ENCODE peak calls at places on chromosomes 3 and 15, in eight cellular contexts. One of them, this sample, is unnamed. For H3K9me3, the result is how much of the 10 kb centered on the place peaks cover.

GRCh38 chr3:134364061-134364935 is 9.9 kb downstream of the AMOTL2 start:
- DNase-seq in AG04450: peak
- DNase-seq in ovary: peak
- DNase-seq in prostate gland: peak
- DNase-seq in A549: peak
- DNase-seq in transverse colon: peak
- DNase-seq in body of pancreas: peak
- DNase-seq in osteoblast: peak
- DNase-seq in this sample: peak

GRCh38 chr3:112333002-112333385 is at the start of gene CD200:
- DNase-seq in osteoblast: peak
- DNase-seq in ovary: peak
- DNase-seq in A549: no peak
- DNase-seq in AG04450: no peak
- DNase-seq in body of pancreas: peak
- DNase-seq in prostate gland: peak
- DNase-seq in transverse colon: peak
- DNase-seq in this sample: peak

GRCh38 chr15:42955518-42955917 is 34.9 kb upstream of the TTBK2 start:
- DNase-seq in AG04450: peak
- DNase-seq in transverse colon: no peak
- DNase-seq in ovary: no peak
- DNase-seq in A549: no peak
- DNase-seq in prostate gland: no peak
- DNase-seq in osteoblast: peak
- DNase-seq in body of pancreas: no peak
- DNase-seq in this sample: no peak

GRCh38 chr3:98930413-98930812 is 28.9 kb upstream of the DCBLD2 start:
- DNase-seq in prostate gland: no peak
- DNase-seq in A549: peak
- DNase-seq in transverse colon: no peak
- DNase-seq in osteoblast: no peak
- DNase-seq in AG04450: no peak
- DNase-seq in ovary: no peak
- DNase-seq in body of pancreas: no peak
- DNase-seq in this sample: no peak

GRCh38 chr3:38643090-38643489 is 6.4 kb downstream of the SCN5A start:
- DNase-seq in A549: no peak
- DNase-seq in ovary: no peak
- DNase-seq in AG04450: no peak
- DNase-seq in prostate gland: no peak
- DNase-seq in osteoblast: no peak
- DNase-seq in body of pancreas: no peak
- DNase-seq in transverse colon: no peak
- DNase-seq in this sample: no peak

GRCh38 chr3:170164720-170165119 is 16.8 kb downstream of the PHC3 start:
- DNase-seq in transverse colon: peak
- DNase-seq in prostate gland: no peak
- DNase-seq in body of pancreas: no peak
- DNase-seq in ovary: no peak
- DNase-seq in A549: no peak
- DNase-seq in AG04450: no peak
- DNase-seq in osteoblast: no peak
- DNase-seq in this sample: no peak

GRCh38 chr3:135503429-135504083 is 462.0 kb upstream of the PPP2R3A start:
- DNase-seq in prostate gland: peak
- DNase-seq in osteoblast: peak
- DNase-seq in A549: peak
- DNase-seq in body of pancreas: peak
- DNase-seq in AG04450: peak
- DNase-seq in transverse colon: peak
- DNase-seq in ovary: no peak
- DNase-seq in this sample: peak

GRCh38 chr15:83365370-83365938 is 81.0 kb upstream of the BNC1 start:
- DNase-seq in A549: peak
- DNase-seq in body of pancreas: no peak
- DNase-seq in prostate gland: no peak
- DNase-seq in osteoblast: peak
- DNase-seq in transverse colon: peak
- DNase-seq in ovary: peak
- DNase-seq in AG04450: no peak
- DNase-seq in this sample: peak

GRCh38 chr15:73171711-73172110 is 119.4 kb downstream of the NEO1 start:
- DNase-seq in transverse colon: no peak
- DNase-seq in body of pancreas: no peak
- DNase-seq in AG04450: no peak
- DNase-seq in osteoblast: no peak
- DNase-seq in prostate gland: no peak
- DNase-seq in A549: no peak
- DNase-seq in ovary: no peak
- DNase-seq in this sample: no peak

GRCh38 chr3:42133500-42134298 is 42.5 kb downstream of the TRAK1 start:
- DNase-seq in transverse colon: no peak
- DNase-seq in body of pancreas: no peak
- DNase-seq in A549: no peak
- DNase-seq in prostate gland: no peak
- DNase-seq in AG04450: no peak
- DNase-seq in ovary: no peak
- DNase-seq in osteoblast: peak
- DNase-seq in this sample: no peak

GRCh38 chr15:61584410-61584809 is 355.3 kb upstream of the RORA start:
- DNase-seq in transverse colon: no peak
- DNase-seq in osteoblast: no peak
- DNase-seq in ovary: no peak
- DNase-seq in AG04450: no peak
- DNase-seq in body of pancreas: no peak
- DNase-seq in prostate gland: no peak
- DNase-seq in A549: no peak
- DNase-seq in this sample: no peak

GRCh38 chr15:94229591-94230365 is 1.6 kb upstream of the MCTP2 start:
- DNase-seq in prostate gland: no peak
- DNase-seq in A549: no peak
- DNase-seq in osteoblast: no peak
- DNase-seq in body of pancreas: no peak
- DNase-seq in transverse colon: no peak
- DNase-seq in AG04450: no peak
- DNase-seq in ovary: no peak
- DNase-seq in this sample: no peak

GRCh38 chr3:41267975-41268640 is 68.8 kb downstream of the CTNNB1 start:
- DNase-seq in osteoblast: peak
- DNase-seq in body of pancreas: no peak
- DNase-seq in AG04450: peak
- DNase-seq in A549: peak
- DNase-seq in transverse colon: no peak
- DNase-seq in prostate gland: no peak
- DNase-seq in ovary: no peak
- DNase-seq in this sample: no peak

GRCh38 chr3:190616627-190617026 is 102.7 kb downstream of the IL1RAP start:
- DNase-seq in ovary: no peak
- DNase-seq in prostate gland: no peak
- DNase-seq in body of pancreas: no peak
- DNase-seq in AG04450: no peak
- DNase-seq in A549: no peak
- DNase-seq in osteoblast: no peak
- DNase-seq in transverse colon: no peak
- DNase-seq in this sample: no peak

GRCh38 chr3:72903004-72903403 is 15.2 kb downstream of the GXYLT2 start:
- DNase-seq in A549: peak
- DNase-seq in prostate gland: no peak
- DNase-seq in osteoblast: peak
- DNase-seq in body of pancreas: no peak
- DNase-seq in AG04450: no peak
- DNase-seq in transverse colon: no peak
- DNase-seq in ovary: no peak
- DNase-seq in this sample: no peak

GRCh38 chr3:143436231-143436930 is 316.8 kb downstream of the CHST2 start:
- DNase-seq in prostate gland: no peak
- DNase-seq in ovary: no peak
- DNase-seq in AG04450: no peak
- DNase-seq in body of pancreas: no peak
- DNase-seq in A549: no peak
- DNase-seq in osteoblast: peak
- DNase-seq in transverse colon: no peak
- DNase-seq in this sample: no peak

GRCh38 chr15:38690737-38691332 is 126.2 kb upstream of the RASGRP1 start:
- DNase-seq in transverse colon: peak
- DNase-seq in body of pancreas: peak
- DNase-seq in prostate gland: peak
- DNase-seq in osteoblast: peak
- DNase-seq in ovary: peak
- DNase-seq in A549: peak
- DNase-seq in AG04450: peak
- DNase-seq in this sample: peak

GRCh38 chr3:29772436-29772835 is 491.6 kb downstream of the RBMS3 start:
- DNase-seq in prostate gland: no peak
- DNase-seq in osteoblast: no peak
- DNase-seq in transverse colon: no peak
- DNase-seq in ovary: no peak
- DNase-seq in body of pancreas: no peak
- DNase-seq in A549: no peak
- DNase-seq in AG04450: no peak
- DNase-seq in this sample: no peak

GRCh38 chr3:58962040-58962651 is 87.7 kb downstream of the CFAP20DC start:
- DNase-seq in transverse colon: no peak
- DNase-seq in body of pancreas: no peak
- DNase-seq in prostate gland: no peak
- DNase-seq in A549: no peak
- DNase-seq in ovary: no peak
- DNase-seq in AG04450: no peak
- DNase-seq in osteoblast: peak
- DNase-seq in this sample: no peak

GRCh38 chr3:156728267-156728985 is 54.0 kb downstream of the TIPARP start:
- DNase-seq in osteoblast: no peak
- DNase-seq in body of pancreas: no peak
- DNase-seq in transverse colon: no peak
- DNase-seq in AG04450: no peak
- DNase-seq in ovary: no peak
- DNase-seq in prostate gland: no peak
- DNase-seq in A549: peak
- DNase-seq in this sample: no peak

GRCh38 chr15:60758961-60759729 is 280.2 kb upstream of the ICE2 start:
- DNase-seq in A549: no peak
- DNase-seq in osteoblast: peak
- DNase-seq in ovary: no peak
- DNase-seq in AG04450: peak
- DNase-seq in prostate gland: no peak
- DNase-seq in transverse colon: no peak
- DNase-seq in body of pancreas: no peak
- DNase-seq in this sample: no peak

GRCh38 chr3:11509175-11510000 is 134.3 kb downstream of the VGLL4 start:
- DNase-seq in ovary: peak
- DNase-seq in osteoblast: peak
- DNase-seq in A549: peak
- DNase-seq in AG04450: peak
- DNase-seq in prostate gland: peak
- DNase-seq in body of pancreas: peak
- DNase-seq in transverse colon: peak
- DNase-seq in this sample: peak

GRCh38 chr3:191627064-191627463 is 166.1 kb downstream of the PYDC2 start:
- DNase-seq in osteoblast: no peak
- DNase-seq in AG04450: no peak
- DNase-seq in A549: no peak
- DNase-seq in ovary: no peak
- DNase-seq in transverse colon: no peak
- DNase-seq in prostate gland: no peak
- DNase-seq in body of pancreas: no peak
- DNase-seq in this sample: no peak

GRCh38 chr15:25093455-25094029 is 138.8 kb downstream of the SNRPN start:
- DNase-seq in ovary: no peak
- DNase-seq in transverse colon: no peak
- DNase-seq in body of pancreas: no peak
- DNase-seq in osteoblast: no peak
- DNase-seq in A549: no peak
- DNase-seq in prostate gland: no peak
- DNase-seq in AG04450: no peak
- DNase-seq in this sample: no peak

GRCh38 chr15:25094519-25094918 is 139.7 kb downstream of the SNRPN start:
- DNase-seq in transverse colon: no peak
- DNase-seq in ovary: no peak
- DNase-seq in AG04450: no peak
- DNase-seq in body of pancreas: no peak
- DNase-seq in prostate gland: no peak
- DNase-seq in osteoblast: no peak
- DNase-seq in A549: no peak
- DNase-seq in this sample: no peak

GRCh38 chr15:25094066-25094465 is 139.3 kb downstream of the SNRPN start:
- DNase-seq in prostate gland: no peak
- DNase-seq in transverse colon: no peak
- DNase-seq in AG04450: no peak
- DNase-seq in body of pancreas: no peak
- DNase-seq in ovary: no peak
- DNase-seq in osteoblast: no peak
- DNase-seq in A549: no peak
- DNase-seq in this sample: no peak

GRCh38 chr15:25092661-25093060 is 137.9 kb downstream of the SNRPN start:
- DNase-seq in ovary: no peak
- DNase-seq in prostate gland: no peak
- DNase-seq in body of pancreas: no peak
- DNase-seq in A549: no peak
- DNase-seq in transverse colon: no peak
- DNase-seq in AG04450: no peak
- DNase-seq in osteoblast: no peak
- DNase-seq in this sample: no peak

GRCh38 chr15:25095179-25095578 is 140.4 kb downstream of the SNRPN start:
- DNase-seq in osteoblast: no peak
- DNase-seq in A549: no peak
- DNase-seq in AG04450: no peak
- DNase-seq in body of pancreas: no peak
- DNase-seq in prostate gland: no peak
- DNase-seq in transverse colon: no peak
- DNase-seq in ovary: no peak
- DNase-seq in this sample: no peak
- H3K9me3 ChIP-seq in osteoblast: under half
- H3K9me3 ChIP-seq in A549: under half
- H3K9me3 ChIP-seq in AG04450: under half
- H3K9me3 ChIP-seq in body of pancreas: under half
- H3K9me3 ChIP-seq in prostate gland: under half
- H3K9me3 ChIP-seq in transverse colon: half or more
- H3K9me3 ChIP-seq in ovary: half or more
- H3K9me3 ChIP-seq in this sample: half or more

GRCh38 chr15:50186752-50187151 is 4.8 kb downstream of the SLC27A2 start:
- DNase-seq in AG04450: no peak
- DNase-seq in A549: no peak
- DNase-seq in prostate gland: no peak
- DNase-seq in ovary: no peak
- DNase-seq in osteoblast: no peak
- DNase-seq in transverse colon: no peak
- DNase-seq in body of pancreas: no peak
- DNase-seq in this sample: no peak
- TF ChIP-seq CTCF in AG04450: no peak
- TF ChIP-seq CTCF in A549: peak
- TF ChIP-seq CTCF in prostate gland: no peak
- TF ChIP-seq CTCF in ovary: no peak
- TF ChIP-seq CTCF in osteoblast: no peak
- TF ChIP-seq CTCF in transverse colon: no peak
- TF ChIP-seq CTCF in body of pancreas: no peak
- TF ChIP-seq CTCF in this sample: no peak

GRCh38 chr3:195179782-195180489 is 91.0 kb downstream of the XXYLT1 start:
- DNase-seq in osteoblast: no peak
- DNase-seq in AG04450: no peak
- DNase-seq in ovary: peak
- DNase-seq in prostate gland: no peak
- DNase-seq in A549: no peak
- DNase-seq in body of pancreas: no peak
- DNase-seq in transverse colon: no peak
- DNase-seq in this sample: no peak
- H3K9me3 ChIP-seq in osteoblast: under half
- H3K9me3 ChIP-seq in AG04450: under half
- H3K9me3 ChIP-seq in ovary: under half
- H3K9me3 ChIP-seq in prostate gland: under half
- H3K9me3 ChIP-seq in A549: under half
- H3K9me3 ChIP-seq in body of pancreas: under half
- H3K9me3 ChIP-seq in transverse colon: under half
- H3K9me3 ChIP-seq in this sample: under half

GRCh38 chr3:63333815-63334214 is 55.7 kb downstream of the SYNPR start:
- DNase-seq in body of pancreas: no peak
- DNase-seq in prostate gland: no peak
- DNase-seq in osteoblast: peak
- DNase-seq in transverse colon: no peak
- DNase-seq in AG04450: no peak
- DNase-seq in A549: peak
- DNase-seq in ovary: no peak
- DNase-seq in this sample: no peak
- TF ChIP-seq CTCF in body of pancreas: no peak
- TF ChIP-seq CTCF in prostate gland: no peak
- TF ChIP-seq CTCF in osteoblast: peak
- TF ChIP-seq CTCF in transverse colon: no peak
- TF ChIP-seq CTCF in AG04450: no peak
- TF ChIP-seq CTCF in A549: no peak
- TF ChIP-seq CTCF in ovary: no peak
- TF ChIP-seq CTCF in this sample: peak

This sample was measured in left ventricle myocardium inferior.